ENCODE peak calls at places on chromosomes 1 and 21, in seven cellular contexts. W is H1, S is left ventricle myocardium inferior, K is upper lobe of right lung, C is heart left ventricle, T is suprapubic skin, D is OCI-LY7. E is an unnamed sample. For H3K4me1, the result is how much of the 10 kb centered on the place peaks cover.

GRCh38 chr1:227945891-227946623 is 1.7 kb downstream of the WNT9A start:
- DNase-seq in D (no peak), K (peak), T (peak), C (peak), S (peak), W (no peak), E (peak)

GRCh38 chr1:100785399-100786082 is 66.0 kb downstream of the VCAM1 start:
- DNase-seq in K (no peak), W (no peak), T (no peak), C (no peak), D (no peak), S (no peak), E (no peak)

GRCh38 chr21:26194326-26194725 is 23.8 kb upstream of the APP start:
- DNase-seq in D (no peak), W (no peak), S (no peak), C (no peak), T (no peak), K (no peak), E (no peak)

GRCh38 chr1:214008791-214009612 is 21.2 kb downstream of the PROX1 start:
- DNase-seq in T (no peak), D (no peak), W (no peak), C (no peak), S (no peak), K (no peak), E (no peak)

GRCh38 chr1:91397605-91398004 is 7.0 kb downstream of the HFM1 start:
- DNase-seq in C (no peak), K (no peak), D (no peak), W (no peak), S (no peak), T (no peak), E (no peak)

GRCh38 chr1:73593379-73593778 is 604.6 kb downstream of the LRRIQ3 start:
- DNase-seq in C (no peak), W (peak), K (no peak), S (no peak), T (no peak), D (no peak), E (peak)

GRCh38 chr1:197774691-197775281 is 494 bp downstream of the DENND1B start:
- DNase-seq in D (peak), W (no peak), K (peak), S (no peak), T (peak), C (peak), E (peak)

GRCh38 chr1:156421062-156421938 is 52.3 kb downstream of the RHBG start:
- DNase-seq in T (peak), K (peak), D (peak), W (no peak), C (peak), S (peak), E (peak)

GRCh38 chr21:27515676-27516075 is 548.8 kb upstream of the ADAMTS5 start:
- DNase-seq in C (no peak), T (no peak), W (no peak), S (no peak), K (no peak), D (no peak), E (no peak)

GRCh38 chr1:178011101-178011828 is 41.4 kb upstream of the SEC16B start:
- DNase-seq in K (no peak), C (no peak), T (no peak), W (no peak), S (no peak), D (no peak), E (no peak)

GRCh38 chr1:239616686-239617085 is 230.3 kb downstream of the CHRM3 start:
- DNase-seq in D (no peak), T (no peak), W (no peak), S (no peak), K (no peak), C (no peak), E (no peak)

GRCh38 chr1:31366796-31367195 is 6.1 kb downstream of the FABP3 start:
- DNase-seq in K (no peak), W (no peak), S (no peak), T (no peak), D (no peak), C (no peak), E (no peak)

GRCh38 chr21:36691539-36692124 is 7.3 kb upstream of the SIM2 start:
- DNase-seq in K (no peak), C (no peak), S (no peak), T (no peak), W (no peak), D (no peak), E (no peak)

GRCh38 chr1:161039154-161039545 is 386 bp upstream of the TSTD1 start:
- DNase-seq in S (no peak), W (no peak), C (no peak), T (no peak), K (no peak), D (no peak), E (no peak)
- H3K27ac ChIP-seq in S (peak), W (no peak), C (peak), T (no peak), K (peak), D (peak), E (peak)

GRCh38 chr1:114749835-114750234 is 7.9 kb downstream of the CSDE1 start:
- DNase-seq in C (no peak), W (no peak), D (no peak), S (no peak), T (no peak), K (no peak), E (no peak)
- H3K4me1 ChIP-seq in C (half or more), W (under half), D (under half), S (half or more), T (half or more), K (half or more), E (half or more)

GRCh38 chr1:16208270-16208987 is 4.0 kb downstream of the ARHGEF19 start:
- DNase-seq in C (no peak), W (no peak), T (no peak), K (peak), S (no peak), D (no peak), E (no peak)
- H3K27ac ChIP-seq in C (no peak), W (no peak), T (peak), K (no peak), S (no peak), D (no peak), E (peak)

GRCh38 chr1:201455098-201455497 is 13.9 kb downstream of the PHLDA3 start:
- DNase-seq in W (no peak), C (no peak), D (no peak), T (no peak), S (no peak), K (peak), E (no peak)

GRCh38 chr1:201452881-201453280 is 16.1 kb downstream of the PHLDA3 start:
- DNase-seq in T (no peak), W (no peak), C (no peak), S (no peak), D (no peak), K (peak), E (no peak)

GRCh38 chr1:201457508-201457960 is 11.5 kb downstream of the PHLDA3 start:
- DNase-seq in T (no peak), S (no peak), W (no peak), K (no peak), C (no peak), D (no peak), E (no peak)

GRCh38 chr1:201456499-201457309 is 12.3 kb downstream of the PHLDA3 start:
- DNase-seq in K (peak), C (peak), W (no peak), S (peak), T (peak), D (peak), E (no peak)

GRCh38 chr1:201454568-201454967 is 14.4 kb downstream of the PHLDA3 start:
- DNase-seq in W (no peak), T (no peak), K (no peak), S (no peak), D (no peak), C (no peak), E (no peak)
- H3K4me1 ChIP-seq in W (under half), T (under half), K (under half), S (half or more), D (under half), C (under half), E (under half)

GRCh38 chr1:40244138-40244744 is 3.5 kb upstream of the TMCO2 start:
- DNase-seq in K (no peak), C (no peak), D (no peak), T (no peak), W (no peak), S (no peak), E (no peak)
- H3K27ac ChIP-seq in K (no peak), C (no peak), D (no peak), T (no peak), W (no peak), S (no peak), E (no peak)

GRCh38 chr1:26277719-26278118 is 2.2 kb upstream of the SH3BGRL3 start:
- DNase-seq in T (no peak), K (no peak), D (no peak), S (no peak), C (no peak), W (no peak), E (no peak)

GRCh38 chr1:26276432-26276838 is 3.5 kb upstream of the SH3BGRL3 start:
- DNase-seq in S (no peak), W (no peak), D (no peak), T (peak), K (no peak), C (no peak), E (no peak)

GRCh38 chr1:26275580-26276431 is 4.1 kb upstream of the SH3BGRL3 start:
- DNase-seq in T (peak), C (peak), K (peak), S (peak), D (peak), W (peak), E (peak)

GRCh38 chr1:26277261-26277661 is 2.6 kb upstream of the SH3BGRL3 start:
- DNase-seq in W (no peak), D (no peak), T (no peak), C (no peak), S (no peak), K (no peak), E (peak)

GRCh38 chr1:26274801-26275425 is 5.0 kb upstream of the SH3BGRL3 start:
- DNase-seq in K (no peak), C (no peak), W (no peak), D (no peak), S (no peak), T (no peak), E (no peak)
- H3K4me1 ChIP-seq in K (under half), C (half or more), W (under half), D (under half), S (half or more), T (half or more), E (under half)

GRCh38 chr1:36006941-36007500 is 76.1 kb downstream of the AGO3 start:
- DNase-seq in W (no peak), K (no peak), T (no peak), S (no peak), C (no peak), D (no peak), E (no peak)

DNA sequence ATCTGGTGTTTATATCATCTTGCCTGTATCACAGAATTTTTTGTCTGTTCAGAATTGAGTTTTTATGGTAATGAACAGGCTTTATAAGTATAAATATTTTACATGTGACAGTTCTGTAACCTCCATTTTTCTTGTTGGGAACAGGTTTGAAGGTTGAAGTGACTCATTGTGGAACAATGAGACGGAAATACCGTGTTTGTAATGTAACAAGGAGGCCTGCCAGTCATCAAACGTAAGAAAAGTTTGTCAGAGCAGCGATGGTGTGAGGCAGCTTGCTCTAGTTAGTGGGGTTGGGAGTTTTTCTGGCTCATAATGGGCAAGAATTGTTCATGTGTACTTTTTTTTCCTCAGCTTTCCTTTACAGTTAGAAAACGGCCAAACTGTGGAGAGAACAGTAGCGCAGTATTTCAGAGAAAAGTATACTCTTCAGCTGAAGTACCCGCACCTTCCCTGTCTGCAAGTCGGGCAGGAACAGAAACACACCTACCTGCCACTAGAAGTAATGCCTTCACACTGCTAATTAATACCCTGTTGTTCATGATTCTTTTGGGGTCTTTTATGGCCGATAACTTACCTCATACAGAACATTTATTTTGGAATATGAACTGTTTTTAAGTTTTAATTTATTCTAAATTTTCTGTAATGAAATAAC is 75.2 kb upstream of the TEKT2 start:
- DNase-seq in S (no peak), C (no peak), K (no peak), T (no peak), W (no peak), D (no peak), E (no peak)
- H3K27ac ChIP-seq in S (no peak), C (no peak), K (no peak), T (no peak), W (no peak), D (no peak), E (no peak)

DNA sequence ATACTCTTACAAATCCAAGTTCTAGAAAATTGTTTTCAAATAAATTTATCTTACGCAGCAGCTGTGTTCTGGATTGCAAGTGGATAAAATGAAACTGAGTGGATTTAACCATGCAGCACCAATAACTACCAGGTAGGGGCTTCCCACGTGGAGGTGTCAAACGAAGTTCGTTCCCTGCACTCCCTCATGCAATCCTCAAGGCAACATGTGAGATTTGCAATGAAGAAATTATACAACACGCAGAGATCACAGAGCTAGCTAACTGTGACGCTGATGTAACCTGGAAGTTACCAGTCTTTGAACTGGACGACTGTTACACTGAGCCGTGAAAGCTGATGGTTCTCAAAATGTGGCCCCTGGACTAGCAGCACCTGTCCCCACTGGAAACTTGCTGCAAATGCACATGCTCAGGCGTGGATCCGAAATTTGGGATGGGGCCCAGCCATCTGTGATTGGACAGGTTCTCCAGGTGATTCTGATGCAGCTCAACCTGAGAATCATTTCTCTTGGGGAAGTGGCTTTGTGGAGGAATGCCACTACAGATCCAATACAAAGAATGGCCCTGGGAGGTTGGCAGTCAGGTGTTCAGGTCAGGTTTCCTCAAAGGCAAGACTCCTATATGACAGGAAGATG is 36.3 kb downstream of the RSPH1 start:
- DNase-seq in D (no peak), W (no peak), K (no peak), T (peak), S (no peak), C (no peak), E (no peak)
- H3K4me1 ChIP-seq in D (half or more), W (under half), K (under half), T (under half), S (under half), C (under half), E (under half)

GRCh38 chr1:153880024-153880423 is 42.7 kb downstream of the GATAD2B start:
- DNase-seq in K (no peak), T (no peak), S (no peak), C (no peak), D (no peak), W (no peak), E (no peak)
- H3K27ac ChIP-seq in K (no peak), T (no peak), S (peak), C (peak), D (no peak), W (no peak), E (peak)

E was measured in stomach.